ENCODE peak calls at places on chromosomes 5 and 9, in six cellular contexts. B is sigmoid colon, J is pancreas, H is thoracic aorta, N is astrocyte, X is uterus. D is an unnamed sample. For H3K4me1, the result is how much of the 10 kb centered on the place peaks cover.

GRCh38 chr9:84381508-84381907 is 41.0 kb upstream of the SLC28A3 start:
- DNase-seq in H (no peak), N (no peak), B (no peak), X (no peak), J (no peak), D (no peak)

GRCh38 chr5:154446183-154447073 is 631 bp downstream of the SAP30L start:
- DNase-seq in N (peak), H (peak), J (peak), X (peak), B (peak), D (peak)

GRCh38 chr5:94691947-94692346 is 73.5 kb downstream of the SLF1 start:
- DNase-seq in B (no peak), J (no peak), N (peak), H (no peak), X (peak), D (no peak)

GRCh38 chr5:43421450-43422133 is 9.4 kb upstream of the CCL28 start:
- DNase-seq in N (peak), J (no peak), X (no peak), B (no peak), H (no peak), D (no peak)

GRCh38 chr5:98770158-98770910 is 3.1 kb upstream of the RGMB start:
- DNase-seq in X (peak), N (peak), H (no peak), J (peak), B (peak), D (peak)

GRCh38 chr5:134432677-134433359 is 21.1 kb upstream of the CDKN2AIPNL start:
- DNase-seq in B (no peak), N (peak), H (no peak), X (no peak), J (no peak), D (no peak)

GRCh38 chr5:82613886-82614285 is 335.7 kb upstream of the RPS23 start:
- DNase-seq in N (peak), B (no peak), H (no peak), J (no peak), X (no peak), D (no peak)

GRCh38 chr5:141734501-141735231 is 52.6 kb upstream of the ARAP3 start:
- DNase-seq in J (peak), B (no peak), X (peak), N (peak), H (no peak), D (no peak)

GRCh38 chr5:164532226-164532937 is 1027.0 kb downstream of the MAT2B start:
- DNase-seq in X (no peak), N (no peak), B (no peak), H (no peak), J (no peak), D (no peak)

GRCh38 chr9:13446935-13447334 is 167.4 kb upstream of the MPDZ start:
- DNase-seq in J (no peak), N (no peak), X (no peak), H (no peak), B (no peak), D (no peak)

GRCh38 chr9:79489241-79490000 is 82.3 kb upstream of the TLE4 start:
- DNase-seq in H (no peak), X (no peak), J (peak), N (peak), B (no peak), D (peak)

GRCh38 chr5:97874491-97874890 is 691.4 kb upstream of the RIOK2 start:
- DNase-seq in N (no peak), H (no peak), B (no peak), X (no peak), J (no peak), D (no peak)

GRCh38 chr5:117731445-117731844 is 1156.8 kb upstream of the SEMA6A start:
- DNase-seq in H (no peak), X (no peak), N (no peak), J (no peak), B (no peak), D (no peak)

GRCh38 chr5:154193636-154194035 is 3.1 kb downstream of the GALNT10 start:
- DNase-seq in H (no peak), N (no peak), X (no peak), B (no peak), J (no peak), D (no peak)

GRCh38 chr5:25405850-25406249 is 761.1 kb upstream of the CDH10 start:
- DNase-seq in N (no peak), H (no peak), J (no peak), X (no peak), B (no peak), D (no peak)

GRCh38 chr9:76153902-76154629 is 240.2 kb downstream of the RFK start:
- DNase-seq in B (no peak), H (no peak), J (no peak), X (no peak), N (no peak), D (no peak)

GRCh38 chr9:91059713-91060112 is 258.1 kb downstream of the SYK start:
- DNase-seq in B (no peak), J (no peak), N (no peak), H (no peak), X (no peak), D (no peak)

GRCh38 chr9:5112109-5112592 is 73.3 kb downstream of the INSL6 start:
- DNase-seq in J (no peak), N (no peak), B (peak), X (no peak), H (no peak), D (no peak)

GRCh38 chr5:96023518-96023917 is 61.9 kb upstream of the ELL2 start:
- DNase-seq in N (peak), J (no peak), H (no peak), X (no peak), B (no peak), D (no peak)

GRCh38 chr5:107887181-107887580 is 216.4 kb upstream of the EFNA5 start:
- DNase-seq in B (no peak), J (no peak), X (no peak), N (no peak), H (no peak), D (no peak)

GRCh38 chr5:111737716-111738115 is 19.3 kb downstream of the NREP start:
- DNase-seq in J (no peak), B (no peak), H (no peak), N (peak), X (no peak), D (no peak)

GRCh38 chr5:115685966-115686691 is 60.3 kb upstream of the TMED7 start:
- DNase-seq in X (no peak), J (no peak), H (no peak), B (peak), N (peak), D (no peak)

GRCh38 chr9:131720330-131720729 is 19.5 kb downstream of the RAPGEF1 start:
- DNase-seq in B (no peak), J (no peak), N (no peak), H (no peak), X (no peak), D (no peak)

GRCh38 chr5:149371296-149371962 is 7.7 kb downstream of the IL17B start:
- DNase-seq in N (peak), X (peak), B (no peak), J (peak), H (no peak), D (no peak)

GRCh38 chr9:74551266-74551665 is 54.1 kb downstream of the RORB start:
- DNase-seq in J (no peak), N (no peak), X (no peak), B (no peak), H (no peak), D (no peak)

GRCh38 chr9:92962846-92963245 is 15.5 kb downstream of the FGD3 start:
- DNase-seq in J (no peak), H (no peak), N (no peak), B (no peak), X (no peak), D (no peak)

GRCh38 chr9:133163559-133164208 is at the start of gene GBGT1:
- DNase-seq in J (no peak), N (no peak), X (peak), B (peak), H (no peak), D (peak)

DNA sequence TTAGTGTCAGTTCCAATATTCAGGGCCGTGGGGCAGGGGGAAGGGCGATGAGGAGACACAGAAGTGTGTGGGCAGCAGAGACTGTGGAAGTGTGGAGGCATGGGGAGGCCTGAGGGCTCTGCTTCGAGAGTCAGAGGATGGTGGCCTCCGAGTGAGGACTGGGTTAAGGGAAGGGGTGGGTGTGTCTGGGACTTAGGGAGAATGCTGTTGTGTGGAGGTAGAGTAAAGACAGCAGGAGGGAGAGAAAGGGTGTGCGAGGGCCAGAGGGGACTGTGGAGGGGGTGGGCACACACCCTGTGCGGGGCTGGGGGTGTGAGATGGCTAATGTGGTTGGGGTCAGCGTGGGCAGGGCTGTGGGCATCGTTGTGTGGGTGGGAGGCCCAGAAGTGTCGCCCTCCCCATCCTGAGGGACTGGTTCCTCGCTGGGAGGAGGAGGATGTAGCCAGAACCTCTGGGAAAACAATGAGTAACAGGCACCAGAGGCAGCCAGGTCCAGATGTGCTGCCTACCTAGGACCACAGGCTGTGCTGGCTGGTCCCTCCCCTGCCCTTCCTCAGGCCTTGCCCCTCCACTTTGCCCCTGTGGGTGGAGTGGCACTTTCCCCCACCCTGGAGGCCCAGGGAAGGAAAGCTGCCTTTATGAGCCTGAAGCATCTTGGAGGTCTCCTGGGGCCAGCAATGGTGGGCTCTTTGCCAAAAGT is 4.2 kb downstream of the USP20 start:
- DNase-seq in N (no peak), X (no peak), B (no peak), H (no peak), J (no peak), D (no peak)
- H3K4me1 ChIP-seq in N (under half), X (under half), B (under half), H (under half), J (under half), D (under half)

GRCh38 chr5:74540582-74540981 is 99.9 kb downstream of the ENC1 start:
- DNase-seq in J (no peak), B (no peak), N (no peak), H (no peak), X (no peak), D (no peak)

GRCh38 chr5:74543162-74543995 is 97.1 kb downstream of the ENC1 start:
- DNase-seq in N (peak), J (peak), B (no peak), H (peak), X (peak), D (no peak)

GRCh38 chr5:74544811-74545210 is 95.7 kb downstream of the ENC1 start:
- DNase-seq in B (no peak), J (no peak), X (no peak), H (no peak), N (no peak), D (no peak)

GRCh38 chr5:74541381-74541781 is 99.1 kb downstream of the ENC1 start:
- DNase-seq in N (peak), H (no peak), J (no peak), B (no peak), X (no peak), D (no peak)

DNA sequence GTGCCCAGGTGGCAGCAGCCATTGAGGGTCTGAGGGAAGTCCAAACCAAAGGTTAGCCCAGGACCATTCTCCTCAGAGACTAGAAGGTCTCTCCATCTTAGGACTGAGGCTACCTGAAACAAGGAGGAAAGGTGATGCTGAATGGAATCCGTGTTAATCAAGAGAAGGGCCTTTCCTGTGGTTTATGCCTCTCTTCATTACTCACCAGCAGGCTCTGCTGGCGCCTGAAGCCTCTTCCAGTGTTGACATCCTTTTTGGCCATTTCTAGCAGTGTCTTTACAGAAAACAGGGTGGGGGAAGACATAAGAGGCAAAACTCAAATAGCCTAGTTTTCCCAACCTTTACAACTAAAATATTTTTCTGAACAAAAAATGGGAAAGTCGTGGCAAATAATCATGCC is 98.1 kb downstream of the ENC1 start:
- DNase-seq in X (no peak), N (peak), J (no peak), H (no peak), B (no peak), D (no peak)
- H3K4me1 ChIP-seq in X (under half), N (under half), J (under half), H (under half), B (under half), D (under half)

GRCh38 chr9:124266139-124266825 is 8.5 kb downstream of the NEK6 start:
- DNase-seq in H (no peak), J (no peak), N (peak), X (no peak), B (no peak), D (no peak)
- H3K4me1 ChIP-seq in H (half or more), J (under half), N (half or more), X (under half), B (half or more), D (half or more)

GRCh38 chr5:80192507-80193241 is 63.2 kb downstream of the SERINC5 start:
- DNase-seq in X (peak), J (no peak), H (no peak), N (peak), B (peak), D (no peak)
- H3K4me1 ChIP-seq in X (under half), J (under half), H (under half), N (under half), B (under half), D (under half)

GRCh38 chr5:172187118-172188032 is 649 bp downstream of the STK10 start:
- DNase-seq in N (peak), J (peak), X (peak), B (peak), H (no peak), D (peak)

GRCh38 chr5:172182291-172182690 is 5.7 kb downstream of the STK10 start:
- DNase-seq in B (no peak), X (no peak), H (no peak), N (no peak), J (no peak), D (no peak)

GRCh38 chr5:172186114-172186695 is 1.8 kb downstream of the STK10 start:
- DNase-seq in J (no peak), B (peak), X (no peak), H (no peak), N (no peak), D (no peak)

GRCh38 chr5:172183881-172184280 is 4.1 kb downstream of the STK10 start:
- DNase-seq in N (no peak), X (no peak), H (no peak), B (no peak), J (no peak), D (no peak)

DNA sequence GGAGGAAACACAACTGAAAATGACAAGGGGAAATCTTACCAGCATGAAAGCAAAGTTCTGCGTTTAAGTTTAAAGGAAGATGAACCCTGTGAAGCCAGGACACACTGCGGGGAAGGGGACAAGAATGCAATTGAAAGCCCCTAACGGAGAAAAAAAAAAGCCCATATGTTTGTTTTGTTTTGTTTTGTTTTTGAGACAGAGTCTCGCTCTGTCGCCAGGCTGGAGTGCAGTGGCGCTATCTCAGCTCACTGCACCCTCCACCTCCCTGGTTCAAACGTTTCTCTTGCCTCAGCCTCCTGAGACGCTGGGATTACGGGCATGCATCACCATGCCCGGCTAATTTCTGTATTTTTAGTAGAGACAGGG is 2.9 kb downstream of the STK10 start:
- DNase-seq in J (no peak), X (no peak), N (no peak), B (no peak), H (no peak), D (no peak)
- H3K4me1 ChIP-seq in J (under half), X (under half), N (under half), B (under half), H (under half), D (under half)

D was measured in mucosa of descending colon.